ENCODE peak calls at places on chromosomes 7 and 10, in ten cellular contexts. Y is GM12865; B is colonic mucosa; M is NCI-H510A treated with DMSO at 0.1 percent for 48 hours; G is T1000; I is non-pigmented ciliary epithelial cell; F is stimulated activated naive CD4-positive, alpha-beta T cell treated with Interleukin-2 at 50 U/mL for 16 hours; N is stimulated activated CD4-positive, alpha-beta T cell treated with anti-CD3 and anti-CD28 coated beads, TNF-alpha, amount 100 ng/mL, for 1 hour; L is stimulated activated CD8-positive, alpha-beta memory T cell treated with anti-CD3 and anti-CD28 coated beads, Interleukin-15, amount 100 ng/mL, for 24 hours; T is adipocyte. W is an unnamed sample.

GRCh38 chr7:98420966-98421612 is 20.2 kb upstream of the BAIAP2L1 start:
- DNase-seq in Y (peak; percentile 81), B (peak; percentile 82), M (peak; percentile 76), G (no peak), I (no peak), F (peak; percentile 43), N (peak; percentile 43), L (peak; percentile 26), T (peak; percentile 57), W (peak; percentile 66)

GRCh38 chr10:115981056-115981455 is 291.9 kb downstream of the GFRA1 start:
- DNase-seq in Y (no peak), B (no peak), M (no peak), G (no peak), I (no peak), F (no peak), N (no peak), L (no peak), T (no peak), W (no peak)

GRCh38 chr7:121510302-121510701 is 114.2 kb upstream of the FAM3C start:
- DNase-seq in Y (no peak), B (no peak), M (no peak), G (no peak), I (no peak), F (no peak), N (no peak), L (no peak), T (no peak), W (no peak)

GRCh38 chr10:16891375-16892313 is 74.4 kb upstream of the RSU1 start:
- DNase-seq in Y (peak; percentile 13), B (peak; percentile 31), M (no peak), G (no peak), I (peak; percentile 52), F (peak; percentile 43), N (peak; percentile 19), L (no peak), T (peak; percentile 44), W (peak; percentile 65)

GRCh38 chr10:22222236-22223190 is 4.7 kb upstream of the EBLN1 start:
- DNase-seq in Y (peak; percentile 29), B (no peak), M (no peak), G (no peak), I (no peak), F (no peak), N (no peak), L (no peak), T (no peak), W (no peak)

GRCh38 chr10:124221356-124222297 is 128.2 kb upstream of the CHST15 start:
- DNase-seq in Y (peak; percentile 88), B (no peak), M (no peak), G (no peak), I (no peak), F (no peak), N (no peak), L (no peak), T (peak; percentile 14), W (no peak)

GRCh38 chr7:131336956-131337355 is 9.3 kb downstream of the MKLN1 start:
- DNase-seq in Y (peak; percentile 19), B (no peak), M (no peak), G (no peak), I (no peak), F (no peak), N (no peak), L (no peak), T (peak; percentile 38), W (no peak)

GRCh38 chr10:94002156-94002555 is 8.4 kb downstream of the PLCE1 start:
- DNase-seq in Y (no peak), B (no peak), M (no peak), G (no peak), I (no peak), F (no peak), N (no peak), L (no peak), T (no peak), W (no peak)

GRCh38 chr7:121608785-121609184 is 212.7 kb upstream of the FAM3C start:
- DNase-seq in Y (no peak), B (no peak), M (no peak), G (no peak), I (no peak), F (no peak), N (no peak), L (no peak), T (no peak), W (no peak)

GRCh38 chr7:69893915-69894314 is 295.6 kb downstream of the AUTS2 start:
- DNase-seq in Y (peak; percentile 60), B (no peak), M (no peak), G (no peak), I (no peak), F (no peak), N (no peak), L (no peak), T (peak; percentile 53), W (no peak)

GRCh38 chr7:45174328-45174610 is 16.7 kb downstream of the RAMP3 start:
- DNase-seq in Y (no peak), B (no peak), M (no peak), G (no peak), I (no peak), F (no peak), N (no peak), L (no peak), T (no peak), W (no peak)

GRCh38 chr7:140591178-140591902 is 49.3 kb downstream of the DENND2A start:
- DNase-seq in Y (no peak), B (no peak), M (no peak), G (no peak), I (no peak), F (no peak), N (no peak), L (no peak), T (no peak), W (no peak)

GRCh38 chr7:76254781-76255180 is 47.7 kb upstream of the HSPB1 start:
- DNase-seq in Y (no peak), B (no peak), M (no peak), G (no peak), I (no peak), F (no peak), N (no peak), L (no peak), T (no peak), W (no peak)

GRCh38 chr7:142405122-142405765 is 147.4 kb upstream of the PRSS58 start:
- DNase-seq in Y (no peak), B (no peak), M (no peak), G (no peak), I (no peak), F (no peak), N (no peak), L (no peak), T (peak; percentile 35), W (no peak)

GRCh38 chr10:43395571-43396060 is 13.4 kb downstream of the HNRNPF start:
- DNase-seq in Y (peak; percentile 57), B (no peak), M (no peak), G (no peak), I (no peak), F (peak; percentile 39), N (no peak), L (no peak), T (peak; percentile 54), W (no peak)

GRCh38 chr10:8036521-8037198 is 17.8 kb upstream of the GATA3 start:
- DNase-seq in Y (no peak), B (no peak), M (no peak), G (no peak), I (no peak), F (no peak), N (no peak), L (no peak), T (no peak), W (no peak)

GRCh38 chr10:127972958-127973357 is 66.1 kb downstream of the PTPRE start:
- DNase-seq in Y (no peak), B (no peak), M (no peak), G (no peak), I (no peak), F (no peak), N (no peak), L (no peak), T (no peak), W (no peak)

GRCh38 chr10:14397069-14397468 is 66.3 kb upstream of the FRMD4A start:
- DNase-seq in Y (no peak), B (peak; percentile 22), M (no peak), G (peak; percentile 100), I (peak; percentile 93), F (no peak), N (no peak), L (no peak), T (peak; percentile 98), W (peak; percentile 76)

GRCh38 chr10:3820255-3820654 is 35.2 kb upstream of the KLF6 start:
- DNase-seq in Y (no peak), B (no peak), M (no peak), G (no peak), I (no peak), F (no peak), N (no peak), L (no peak), T (peak; percentile 69), W (no peak)

GRCh38 chr7:94391716-94392390 is 2.8 kb upstream of the COL1A2 start:
- DNase-seq in Y (peak; percentile 69), B (no peak), M (no peak), G (no peak), I (peak; percentile 76), F (no peak), N (no peak), L (no peak), T (peak; percentile 92), W (no peak)

GRCh38 chr10:104316321-104317099 is 21.8 kb downstream of the ITPRIP start:
- DNase-seq in Y (no peak), B (no peak), M (no peak), G (no peak), I (no peak), F (no peak), N (no peak), L (no peak), T (no peak), W (no peak)

GRCh38 chr10:129626309-129626708 is 159.3 kb downstream of the MGMT start:
- DNase-seq in Y (no peak), B (no peak), M (no peak), G (no peak), I (no peak), F (no peak), N (no peak), L (no peak), T (no peak), W (no peak)

GRCh38 chr10:60428387-60428737 is 38.7 kb upstream of the ANK3 start:
- DNase-seq in Y (no peak), B (no peak), M (no peak), G (no peak), I (no peak), F (no peak), N (no peak), L (no peak), T (no peak), W (no peak)

GRCh38 chr10:95245425-95246055 is 45.3 kb downstream of the PDLIM1 start:
- DNase-seq in Y (peak; percentile 93), B (no peak), M (no peak), G (no peak), I (no peak), F (no peak), N (no peak), L (no peak), T (no peak), W (no peak)

GRCh38 chr10:95397747-95398146 is 106.9 kb upstream of the PDLIM1 start:
- DNase-seq in Y (no peak), B (no peak), M (no peak), G (no peak), I (no peak), F (no peak), N (no peak), L (no peak), T (no peak), W (no peak)

GRCh38 chr7:16962986-16963385 is 81.2 kb upstream of the AGR3 start:
- DNase-seq in Y (no peak), B (no peak), M (no peak), G (no peak), I (no peak), F (no peak), N (no peak), L (no peak), T (no peak), W (no peak)

GRCh38 chr10:111119637-111120036 is 42.8 kb downstream of the ADRA2A start:
- DNase-seq in Y (no peak), B (no peak), M (no peak), G (no peak), I (no peak), F (no peak), N (no peak), L (no peak), T (no peak), W (no peak)

GRCh38 chr7:90345548-90346319 is 782 bp upstream of the GTPBP10 start:
- DNase-seq in Y (peak; percentile 9), B (peak; percentile 51), M (peak; percentile 24), G (no peak), I (no peak), F (no peak), N (no peak), L (no peak), T (peak; percentile 52), W (no peak)

W was measured in keratinocyte.